ENCODE peak calls at places on chromosome 1, in six cellular contexts. One of them, this sample, is unnamed.
A peak's percentile ranks its signal among the peaks of the same experiment; 100 is the strongest.

GRCh38 chr1:99731384-99731783 is 35.1 kb downstream of the FRRS1 start:
- DNase-seq in GM23248: peak; percentile 15
- DNase-seq in sigmoid colon: no peak
- DNase-seq in cardiac septum: no peak
- DNase-seq in RPMI8226: no peak
- DNase-seq in activated CD8-positive, alpha-beta memory T cell treated with anti-CD3 and anti-CD28 coated beads, Interleukin-2, amount 10 ng/mL, durations not matched to agents 7 days and 5 days: no peak
- DNase-seq in this sample: no peak

GRCh38 chr1:156114101-156114918 is at the start of gene LMNA:
- DNase-seq in GM23248: peak; percentile 98
- DNase-seq in sigmoid colon: peak; percentile 98
- DNase-seq in cardiac septum: peak; percentile 95
- DNase-seq in RPMI8226: peak; percentile 94
- DNase-seq in activated CD8-positive, alpha-beta memory T cell treated with anti-CD3 and anti-CD28 coated beads, Interleukin-2, amount 10 ng/mL, durations not matched to agents 7 days and 5 days: peak; percentile 81
- DNase-seq in this sample: peak; percentile 90

GRCh38 chr1:81449786-81450185 is 350.9 kb upstream of the ADGRL2 start:
- DNase-seq in GM23248: no peak
- DNase-seq in sigmoid colon: no peak
- DNase-seq in cardiac septum: no peak
- DNase-seq in RPMI8226: no peak
- DNase-seq in activated CD8-positive, alpha-beta memory T cell treated with anti-CD3 and anti-CD28 coated beads, Interleukin-2, amount 10 ng/mL, durations not matched to agents 7 days and 5 days: no peak
- DNase-seq in this sample: no peak

GRCh38 chr1:12001996-12002493 is 17.3 kb upstream of the MIIP start:
- DNase-seq in GM23248: peak; percentile 28
- DNase-seq in sigmoid colon: no peak
- DNase-seq in cardiac septum: no peak
- DNase-seq in RPMI8226: no peak
- DNase-seq in activated CD8-positive, alpha-beta memory T cell treated with anti-CD3 and anti-CD28 coated beads, Interleukin-2, amount 10 ng/mL, durations not matched to agents 7 days and 5 days: no peak
- DNase-seq in this sample: no peak

GRCh38 chr1:197016751-197017150 is 39.4 kb downstream of the CFHR5 start:
- DNase-seq in GM23248: no peak
- DNase-seq in sigmoid colon: no peak
- DNase-seq in cardiac septum: no peak
- DNase-seq in RPMI8226: no peak
- DNase-seq in activated CD8-positive, alpha-beta memory T cell treated with anti-CD3 and anti-CD28 coated beads, Interleukin-2, amount 10 ng/mL, durations not matched to agents 7 days and 5 days: no peak
- DNase-seq in this sample: no peak

GRCh38 chr1:177170756-177171535 is at the start of gene BRINP2:
- DNase-seq in GM23248: peak; percentile 58
- DNase-seq in sigmoid colon: no peak
- DNase-seq in cardiac septum: no peak
- DNase-seq in RPMI8226: peak; percentile 23
- DNase-seq in activated CD8-positive, alpha-beta memory T cell treated with anti-CD3 and anti-CD28 coated beads, Interleukin-2, amount 10 ng/mL, durations not matched to agents 7 days and 5 days: no peak
- DNase-seq in this sample: no peak

GRCh38 chr1:230251644-230252191 is 174.4 kb downstream of the PGBD5 start:
- DNase-seq in GM23248: no peak
- DNase-seq in sigmoid colon: no peak
- DNase-seq in cardiac septum: no peak
- DNase-seq in RPMI8226: no peak
- DNase-seq in activated CD8-positive, alpha-beta memory T cell treated with anti-CD3 and anti-CD28 coated beads, Interleukin-2, amount 10 ng/mL, durations not matched to agents 7 days and 5 days: no peak
- DNase-seq in this sample: no peak

GRCh38 chr1:163166886-163167555 is 35.7 kb downstream of the RGS5 start:
- DNase-seq in GM23248: peak; percentile 21
- DNase-seq in sigmoid colon: no peak
- DNase-seq in cardiac septum: no peak
- DNase-seq in RPMI8226: no peak
- DNase-seq in activated CD8-positive, alpha-beta memory T cell treated with anti-CD3 and anti-CD28 coated beads, Interleukin-2, amount 10 ng/mL, durations not matched to agents 7 days and 5 days: no peak
- DNase-seq in this sample: no peak

GRCh38 chr1:93701619-93702018 is 20.0 kb upstream of the BCAR3 start:
- DNase-seq in GM23248: peak; percentile 98
- DNase-seq in sigmoid colon: peak; percentile 26
- DNase-seq in cardiac septum: no peak
- DNase-seq in RPMI8226: no peak
- DNase-seq in activated CD8-positive, alpha-beta memory T cell treated with anti-CD3 and anti-CD28 coated beads, Interleukin-2, amount 10 ng/mL, durations not matched to agents 7 days and 5 days: peak; percentile 46
- DNase-seq in this sample: peak; percentile 95

GRCh38 chr1:220528049-220528678 is at the start of gene MARK1:
- DNase-seq in GM23248: peak; percentile 68
- DNase-seq in sigmoid colon: peak; percentile 87
- DNase-seq in cardiac septum: peak; percentile 88
- DNase-seq in RPMI8226: peak; percentile 57
- DNase-seq in activated CD8-positive, alpha-beta memory T cell treated with anti-CD3 and anti-CD28 coated beads, Interleukin-2, amount 10 ng/mL, durations not matched to agents 7 days and 5 days: no peak
- DNase-seq in this sample: no peak

GRCh38 chr1:244353572-244354091 is 98.1 kb downstream of the ADSS2 start:
- DNase-seq in GM23248: peak; percentile 100
- DNase-seq in sigmoid colon: no peak
- DNase-seq in cardiac septum: no peak
- DNase-seq in RPMI8226: no peak
- DNase-seq in activated CD8-positive, alpha-beta memory T cell treated with anti-CD3 and anti-CD28 coated beads, Interleukin-2, amount 10 ng/mL, durations not matched to agents 7 days and 5 days: peak; percentile 53
- DNase-seq in this sample: peak; percentile 83

GRCh38 chr1:36487906-36488305 is 5.2 kb upstream of the CSF3R start:
- DNase-seq in GM23248: no peak
- DNase-seq in sigmoid colon: peak; percentile 17
- DNase-seq in cardiac septum: no peak
- DNase-seq in RPMI8226: no peak
- DNase-seq in activated CD8-positive, alpha-beta memory T cell treated with anti-CD3 and anti-CD28 coated beads, Interleukin-2, amount 10 ng/mL, durations not matched to agents 7 days and 5 days: no peak
- DNase-seq in this sample: no peak

GRCh38 chr1:218874313-218874712 is 299.4 kb upstream of the LYPLAL1 start:
- DNase-seq in GM23248: peak; percentile 15
- DNase-seq in sigmoid colon: no peak
- DNase-seq in cardiac septum: no peak
- DNase-seq in RPMI8226: no peak
- DNase-seq in activated CD8-positive, alpha-beta memory T cell treated with anti-CD3 and anti-CD28 coated beads, Interleukin-2, amount 10 ng/mL, durations not matched to agents 7 days and 5 days: no peak
- DNase-seq in this sample: peak; percentile 14